ENCODE peak calls at places on chromosomes 16 and 17, in five cellular contexts. One of them, this sample, is unnamed.

GRCh38 chr17:59791603-59792457 is 84.4 kb downstream of the VMP1 start:
- DNase-seq in substantia nigra: no peak
- DNase-seq in CD4-positive, alpha-beta T cell: no peak
- DNase-seq in T47D: no peak
- DNase-seq in heart right ventricle: no peak
- DNase-seq in this sample: no peak

GRCh38 chr16:82801361-82801760 is 174.6 kb downstream of the CDH13 start:
- DNase-seq in heart right ventricle: no peak
- DNase-seq in substantia nigra: no peak
- DNase-seq in CD4-positive, alpha-beta T cell: no peak
- DNase-seq in T47D: no peak
- DNase-seq in this sample: no peak

GRCh38 chr16:5056347-5056746 is 9.4 kb downstream of the C16orf89 start:
- DNase-seq in T47D: no peak
- DNase-seq in heart right ventricle: no peak
- DNase-seq in substantia nigra: no peak
- DNase-seq in CD4-positive, alpha-beta T cell: peak
- DNase-seq in this sample: peak

GRCh38 chr17:45814622-45815606 is 29.8 kb upstream of the SPPL2C start:
- DNase-seq in CD4-positive, alpha-beta T cell: no peak
- DNase-seq in T47D: no peak
- DNase-seq in substantia nigra: peak
- DNase-seq in heart right ventricle: no peak
- DNase-seq in this sample: no peak

GRCh38 chr17:13594762-13595697 is 6.7 kb downstream of the HS3ST3A1 start:
- DNase-seq in substantia nigra: peak
- DNase-seq in heart right ventricle: peak
- DNase-seq in T47D: peak
- DNase-seq in CD4-positive, alpha-beta T cell: peak
- DNase-seq in this sample: peak

GRCh38 chr17:29625037-29625750 is 2.5 kb upstream of the CORO6 start:
- DNase-seq in CD4-positive, alpha-beta T cell: no peak
- DNase-seq in substantia nigra: peak
- DNase-seq in heart right ventricle: no peak
- DNase-seq in T47D: no peak
- DNase-seq in this sample: no peak

GRCh38 chr16:87052506-87052905 is 264.7 kb downstream of the C16orf95 start:
- DNase-seq in T47D: no peak
- DNase-seq in heart right ventricle: no peak
- DNase-seq in substantia nigra: no peak
- DNase-seq in CD4-positive, alpha-beta T cell: no peak
- DNase-seq in this sample: no peak

GRCh38 chr16:68229431-68230175 is 6.3 kb downstream of the ESRP2 start:
- DNase-seq in CD4-positive, alpha-beta T cell: peak
- DNase-seq in substantia nigra: no peak
- DNase-seq in heart right ventricle: no peak
- DNase-seq in T47D: no peak
- DNase-seq in this sample: no peak

GRCh38 chr16:24844101-24845030 is 1.4 kb upstream of the SLC5A11 start:
- DNase-seq in heart right ventricle: no peak
- DNase-seq in T47D: no peak
- DNase-seq in CD4-positive, alpha-beta T cell: no peak
- DNase-seq in substantia nigra: no peak
- DNase-seq in this sample: peak

GRCh38 chr17:34980681-34981537 is 597 bp downstream of the LIG3 start:
- DNase-seq in heart right ventricle: peak
- DNase-seq in T47D: peak
- DNase-seq in substantia nigra: peak
- DNase-seq in CD4-positive, alpha-beta T cell: peak
- DNase-seq in this sample: peak

GRCh38 chr17:34177642-34178041 is 77.4 kb upstream of the CCL2 start:
- DNase-seq in substantia nigra: no peak
- DNase-seq in heart right ventricle: no peak
- DNase-seq in T47D: no peak
- DNase-seq in CD4-positive, alpha-beta T cell: no peak
- DNase-seq in this sample: no peak

GRCh38 chr16:66834746-66835145 is 4.0 kb upstream of the NAE1 start:
- DNase-seq in CD4-positive, alpha-beta T cell: no peak
- DNase-seq in T47D: no peak
- DNase-seq in heart right ventricle: no peak
- DNase-seq in substantia nigra: no peak
- DNase-seq in this sample: no peak

GRCh38 chr17:65638221-65638940 is 76.9 kb upstream of the AXIN2 start:
- DNase-seq in CD4-positive, alpha-beta T cell: no peak
- DNase-seq in substantia nigra: no peak
- DNase-seq in heart right ventricle: no peak
- DNase-seq in T47D: no peak
- DNase-seq in this sample: no peak

GRCh38 chr17:22518185-22518584 is 825.9 kb downstream of the KCNJ18 start:
- DNase-seq in CD4-positive, alpha-beta T cell: no peak
- DNase-seq in heart right ventricle: no peak
- DNase-seq in substantia nigra: no peak
- DNase-seq in T47D: no peak
- DNase-seq in this sample: no peak

GRCh38 chr17:57410169-57410568 is 153.8 kb downstream of the MSI2 start:
- DNase-seq in CD4-positive, alpha-beta T cell: no peak
- DNase-seq in T47D: no peak
- DNase-seq in substantia nigra: no peak
- DNase-seq in heart right ventricle: no peak
- DNase-seq in this sample: no peak

GRCh38 chr17:13420294-13421277 is 181.1 kb downstream of the HS3ST3A1 start:
- DNase-seq in CD4-positive, alpha-beta T cell: no peak
- DNase-seq in substantia nigra: no peak
- DNase-seq in heart right ventricle: no peak
- DNase-seq in T47D: no peak
- DNase-seq in this sample: no peak

GRCh38 chr16:27445502-27446175 is 43.7 kb downstream of the IL21R start:
- DNase-seq in substantia nigra: no peak
- DNase-seq in CD4-positive, alpha-beta T cell: no peak
- DNase-seq in T47D: no peak
- DNase-seq in heart right ventricle: no peak
- DNase-seq in this sample: peak

GRCh38 chr17:60766778-60767190 is 89.1 kb downstream of the BCAS3 start:
- DNase-seq in substantia nigra: no peak
- DNase-seq in CD4-positive, alpha-beta T cell: no peak
- DNase-seq in T47D: no peak
- DNase-seq in heart right ventricle: no peak
- DNase-seq in this sample: no peak

GRCh38 chr16:67775273-67775672 is 31.1 kb downstream of the RANBP10 start:
- DNase-seq in substantia nigra: no peak
- DNase-seq in heart right ventricle: no peak
- DNase-seq in CD4-positive, alpha-beta T cell: no peak
- DNase-seq in T47D: no peak
- DNase-seq in this sample: peak

GRCh38 chr16:61024180-61024900 is 1011.9 kb downstream of the CDH8 start:
- DNase-seq in T47D: no peak
- DNase-seq in CD4-positive, alpha-beta T cell: no peak
- DNase-seq in substantia nigra: no peak
- DNase-seq in heart right ventricle: no peak
- DNase-seq in this sample: no peak

GRCh38 chr16:78731785-78732184 is 632.3 kb downstream of the WWOX start:
- DNase-seq in substantia nigra: no peak
- DNase-seq in T47D: no peak
- DNase-seq in CD4-positive, alpha-beta T cell: no peak
- DNase-seq in heart right ventricle: no peak
- DNase-seq in this sample: no peak

GRCh38 chr17:263773-264172 is 82.3 kb upstream of the DOC2B start:
- DNase-seq in CD4-positive, alpha-beta T cell: no peak
- DNase-seq in T47D: no peak
- DNase-seq in heart right ventricle: no peak
- DNase-seq in substantia nigra: no peak
- DNase-seq in this sample: peak

GRCh38 chr17:3558603-3559269 is 1.1 kb upstream of the TRPV3 start:
- DNase-seq in heart right ventricle: no peak
- DNase-seq in T47D: no peak
- DNase-seq in CD4-positive, alpha-beta T cell: peak
- DNase-seq in substantia nigra: no peak
- DNase-seq in this sample: peak

GRCh38 chr17:2107506-2107905 is 52.6 kb downstream of the HIC1 start:
- DNase-seq in CD4-positive, alpha-beta T cell: no peak
- DNase-seq in heart right ventricle: peak
- DNase-seq in substantia nigra: no peak
- DNase-seq in T47D: no peak
- DNase-seq in this sample: no peak

GRCh38 chr16:64626771-64627170 is 495.1 kb downstream of the CDH11 start:
- DNase-seq in substantia nigra: no peak
- DNase-seq in CD4-positive, alpha-beta T cell: no peak
- DNase-seq in heart right ventricle: no peak
- DNase-seq in T47D: no peak
- DNase-seq in this sample: no peak

GRCh38 chr16:17106243-17106791 is 364.4 kb downstream of the XYLT1 start:
- DNase-seq in substantia nigra: no peak
- DNase-seq in T47D: no peak
- DNase-seq in heart right ventricle: no peak
- DNase-seq in CD4-positive, alpha-beta T cell: no peak
- DNase-seq in this sample: no peak

GRCh38 chr17:18182190-18182977 is 1.2 kb upstream of the ALKBH5 start:
- DNase-seq in T47D: no peak
- DNase-seq in substantia nigra: no peak
- DNase-seq in CD4-positive, alpha-beta T cell: no peak
- DNase-seq in heart right ventricle: peak
- DNase-seq in this sample: no peak

GRCh38 chr17:19346351-19347255 is 15.9 kb downstream of the B9D1 start:
- DNase-seq in heart right ventricle: peak
- DNase-seq in CD4-positive, alpha-beta T cell: no peak
- DNase-seq in substantia nigra: no peak
- DNase-seq in T47D: no peak
- DNase-seq in this sample: peak

GRCh38 chr16:82864332-82865040 is 237.7 kb downstream of the CDH13 start:
- DNase-seq in T47D: no peak
- DNase-seq in CD4-positive, alpha-beta T cell: no peak
- DNase-seq in substantia nigra: no peak
- DNase-seq in heart right ventricle: no peak
- DNase-seq in this sample: no peak

GRCh38 chr16:83393196-83393981 is 414.4 kb upstream of the HSBP1 start:
- DNase-seq in substantia nigra: no peak
- DNase-seq in T47D: no peak
- DNase-seq in heart right ventricle: peak
- DNase-seq in CD4-positive, alpha-beta T cell: no peak
- DNase-seq in this sample: no peak

GRCh38 chr17:1000597-1001490 is 3.9 kb downstream of the TIMM22 start:
- DNase-seq in CD4-positive, alpha-beta T cell: no peak
- DNase-seq in substantia nigra: no peak
- DNase-seq in heart right ventricle: no peak
- DNase-seq in T47D: no peak
- DNase-seq in this sample: peak

GRCh38 chr16:30778549-30779244 is 8.3 kb downstream of the ZNF629 start:
- DNase-seq in substantia nigra: no peak
- DNase-seq in T47D: no peak
- DNase-seq in heart right ventricle: no peak
- DNase-seq in CD4-positive, alpha-beta T cell: no peak
- DNase-seq in this sample: no peak

GRCh38 chr17:60161598-60162330 is 12.0 kb downstream of the CA4 start:
- DNase-seq in substantia nigra: peak
- DNase-seq in T47D: peak
- DNase-seq in CD4-positive, alpha-beta T cell: no peak
- DNase-seq in heart right ventricle: no peak
- DNase-seq in this sample: peak

GRCh38 chr16:1290860-1291575 is 18.4 kb upstream of the UBE2I start:
- DNase-seq in CD4-positive, alpha-beta T cell: no peak
- DNase-seq in T47D: no peak
- DNase-seq in substantia nigra: no peak
- DNase-seq in heart right ventricle: no peak
- DNase-seq in this sample: no peak

This sample was measured in islet precursor cell.